ENCODE peak calls at places on chromosomes 1 and 21, in seven cellular contexts. One of them, this sample, is unnamed.

GRCh38 chr1:169680377-169681019 is 30.9 kb downstream of the SELL start:
- DNase-seq in sigmoid colon: no peak
- DNase-seq in substantia nigra: no peak
- DNase-seq in uterus: no peak
- DNase-seq in right cardiac atrium: no peak
- DNase-seq in right lobe of liver: no peak
- DNase-seq in GM23338: no peak
- DNase-seq in this sample: no peak

GRCh38 chr21:38920631-38921398 is 115.1 kb downstream of the ETS2 start:
- DNase-seq in GM23338: no peak
- DNase-seq in uterus: peak; percentile 39
- DNase-seq in right lobe of liver: no peak
- DNase-seq in sigmoid colon: peak; percentile 61
- DNase-seq in substantia nigra: no peak
- DNase-seq in right cardiac atrium: no peak
- DNase-seq in this sample: no peak

GRCh38 chr1:226989081-226989747 is 49.1 kb downstream of the COQ8A start:
- DNase-seq in right cardiac atrium: no peak
- DNase-seq in right lobe of liver: no peak
- DNase-seq in substantia nigra: no peak
- DNase-seq in uterus: no peak
- DNase-seq in GM23338: no peak
- DNase-seq in sigmoid colon: peak; percentile 65
- DNase-seq in this sample: peak; percentile 56

GRCh38 chr1:231099311-231099710 is 59.3 kb upstream of the FAM89A start:
- DNase-seq in substantia nigra: no peak
- DNase-seq in GM23338: no peak
- DNase-seq in sigmoid colon: no peak
- DNase-seq in right lobe of liver: no peak
- DNase-seq in uterus: no peak
- DNase-seq in right cardiac atrium: no peak
- DNase-seq in this sample: no peak

GRCh38 chr1:86703696-86704455 is 500 bp upstream of the SH3GLB1 start:
- DNase-seq in sigmoid colon: peak; percentile 66
- DNase-seq in right lobe of liver: peak; percentile 56
- DNase-seq in GM23338: peak; percentile 59
- DNase-seq in substantia nigra: peak; percentile 41
- DNase-seq in uterus: no peak
- DNase-seq in right cardiac atrium: no peak
- DNase-seq in this sample: peak; percentile 53

GRCh38 chr1:205700865-205701401 is 20.6 kb upstream of the SLC45A3 start:
- DNase-seq in right lobe of liver: no peak
- DNase-seq in right cardiac atrium: no peak
- DNase-seq in sigmoid colon: no peak
- DNase-seq in uterus: no peak
- DNase-seq in GM23338: peak; percentile 41
- DNase-seq in substantia nigra: peak; percentile 40
- DNase-seq in this sample: no peak

GRCh38 chr1:31801450-31801849 is 14.4 kb downstream of the SPOCD1 start:
- DNase-seq in right cardiac atrium: no peak
- DNase-seq in substantia nigra: no peak
- DNase-seq in right lobe of liver: no peak
- DNase-seq in uterus: no peak
- DNase-seq in GM23338: no peak
- DNase-seq in sigmoid colon: peak; percentile 46
- DNase-seq in this sample: no peak

GRCh38 chr1:116573388-116574100 is 2.7 kb upstream of the CD58 start:
- DNase-seq in uterus: no peak
- DNase-seq in substantia nigra: no peak
- DNase-seq in right lobe of liver: no peak
- DNase-seq in GM23338: no peak
- DNase-seq in right cardiac atrium: peak; percentile 60
- DNase-seq in sigmoid colon: no peak
- DNase-seq in this sample: no peak

GRCh38 chr1:6006882-6007281 is 14.7 kb upstream of the NPHP4 start:
- DNase-seq in uterus: no peak
- DNase-seq in right lobe of liver: no peak
- DNase-seq in right cardiac atrium: peak; percentile 78
- DNase-seq in substantia nigra: no peak
- DNase-seq in GM23338: no peak
- DNase-seq in sigmoid colon: peak; percentile 58
- DNase-seq in this sample: no peak

GRCh38 chr1:74790453-74790852 is 57.5 kb downstream of the TYW3 start:
- DNase-seq in GM23338: no peak
- DNase-seq in right cardiac atrium: no peak
- DNase-seq in substantia nigra: no peak
- DNase-seq in uterus: no peak
- DNase-seq in sigmoid colon: no peak
- DNase-seq in right lobe of liver: no peak
- DNase-seq in this sample: no peak

GRCh38 chr1:161420763-161421455 is 53.2 kb upstream of the CFAP126 start:
- DNase-seq in right cardiac atrium: no peak
- DNase-seq in uterus: no peak
- DNase-seq in GM23338: peak; percentile 84
- DNase-seq in substantia nigra: no peak
- DNase-seq in right lobe of liver: no peak
- DNase-seq in sigmoid colon: no peak
- DNase-seq in this sample: no peak

GRCh38 chr21:35811115-35811806 is 249.1 kb downstream of the SETD4 start:
- DNase-seq in right cardiac atrium: no peak
- DNase-seq in GM23338: peak; percentile 39
- DNase-seq in sigmoid colon: no peak
- DNase-seq in substantia nigra: no peak
- DNase-seq in uterus: no peak
- DNase-seq in right lobe of liver: no peak
- DNase-seq in this sample: peak; percentile 45

GRCh38 chr1:209672705-209673630 is 2.2 kb upstream of the G0S2 start:
- DNase-seq in right lobe of liver: no peak
- DNase-seq in GM23338: no peak
- DNase-seq in sigmoid colon: no peak
- DNase-seq in uterus: no peak
- DNase-seq in substantia nigra: no peak
- DNase-seq in right cardiac atrium: no peak
- DNase-seq in this sample: no peak

GRCh38 chr1:153550827-153551512 is 1.9 kb upstream of the S100A3 start:
- DNase-seq in substantia nigra: no peak
- DNase-seq in right lobe of liver: no peak
- DNase-seq in uterus: peak; percentile 12
- DNase-seq in right cardiac atrium: peak; percentile 60
- DNase-seq in sigmoid colon: no peak
- DNase-seq in GM23338: no peak
- DNase-seq in this sample: no peak

GRCh38 chr1:7993593-7994479 is 32.3 kb downstream of the ERRFI1 start:
- DNase-seq in GM23338: no peak
- DNase-seq in substantia nigra: no peak
- DNase-seq in sigmoid colon: no peak
- DNase-seq in right lobe of liver: no peak
- DNase-seq in uterus: no peak
- DNase-seq in right cardiac atrium: no peak
- DNase-seq in this sample: no peak

GRCh38 chr1:235079443-235079967 is 49.1 kb downstream of the TOMM20 start:
- DNase-seq in right cardiac atrium: peak; percentile 54
- DNase-seq in uterus: no peak
- DNase-seq in GM23338: no peak
- DNase-seq in sigmoid colon: no peak
- DNase-seq in substantia nigra: no peak
- DNase-seq in right lobe of liver: peak; percentile 92
- DNase-seq in this sample: peak; percentile 91

GRCh38 chr1:85578321-85579295 is 2.0 kb upstream of the CCN1 start:
- DNase-seq in GM23338: peak; percentile 54
- DNase-seq in uterus: peak; percentile 35
- DNase-seq in right lobe of liver: no peak
- DNase-seq in sigmoid colon: no peak
- DNase-seq in right cardiac atrium: no peak
- DNase-seq in substantia nigra: no peak
- DNase-seq in this sample: no peak

GRCh38 chr1:28392027-28392652 is 22.6 kb downstream of the PHACTR4 start:
- DNase-seq in uterus: no peak
- DNase-seq in GM23338: no peak
- DNase-seq in sigmoid colon: no peak
- DNase-seq in right lobe of liver: no peak
- DNase-seq in right cardiac atrium: no peak
- DNase-seq in substantia nigra: no peak
- DNase-seq in this sample: no peak

GRCh38 chr1:50416553-50417453 is 6.4 kb downstream of the DMRTA2 start:
- DNase-seq in uterus: no peak
- DNase-seq in GM23338: peak; percentile 95
- DNase-seq in sigmoid colon: no peak
- DNase-seq in substantia nigra: no peak
- DNase-seq in right cardiac atrium: no peak
- DNase-seq in right lobe of liver: no peak
- DNase-seq in this sample: no peak

GRCh38 chr1:5189384-5189783 is 535.0 kb downstream of the AJAP1 start:
- DNase-seq in right lobe of liver: no peak
- DNase-seq in substantia nigra: no peak
- DNase-seq in uterus: no peak
- DNase-seq in GM23338: no peak
- DNase-seq in right cardiac atrium: no peak
- DNase-seq in sigmoid colon: no peak
- DNase-seq in this sample: no peak

GRCh38 chr1:110498270-110498669 is 20.7 kb downstream of the KCNA10 start:
- DNase-seq in GM23338: no peak
- DNase-seq in uterus: no peak
- DNase-seq in substantia nigra: no peak
- DNase-seq in right cardiac atrium: no peak
- DNase-seq in sigmoid colon: no peak
- DNase-seq in right lobe of liver: no peak
- DNase-seq in this sample: no peak

GRCh38 chr1:147541672-147542548 is 609 bp downstream of the BCL9 start:
- DNase-seq in substantia nigra: peak; percentile 41
- DNase-seq in GM23338: peak; percentile 83
- DNase-seq in right cardiac atrium: peak; percentile 77
- DNase-seq in sigmoid colon: peak; percentile 85
- DNase-seq in uterus: peak; percentile 64
- DNase-seq in right lobe of liver: peak; percentile 49
- DNase-seq in this sample: peak; percentile 56
- H3K27ac ChIP-seq in substantia nigra: peak overlapping the region; percentile 76
- H3K27ac ChIP-seq in GM23338: peak overlapping the region; percentile 97
- H3K27ac ChIP-seq in right cardiac atrium: peak overlapping the region; percentile 92
- H3K27ac ChIP-seq in sigmoid colon: peak overlapping the region; percentile 95
- H3K27ac ChIP-seq in uterus: peak overlapping the region; percentile 98
- H3K27ac ChIP-seq in right lobe of liver: peak overlapping the region; percentile 59
- H3K27ac ChIP-seq in this sample: peak overlapping the region; percentile 84

GRCh38 chr1:201696217-201696761 is 132.7 kb upstream of the IPO9 start:
- DNase-seq in right cardiac atrium: peak; percentile 94
- DNase-seq in substantia nigra: peak; percentile 75
- DNase-seq in right lobe of liver: no peak
- DNase-seq in GM23338: no peak
- DNase-seq in sigmoid colon: peak; percentile 96
- DNase-seq in uterus: peak; percentile 94
- DNase-seq in this sample: no peak

GRCh38 chr1:201695607-201696006 is 133.3 kb upstream of the IPO9 start:
- DNase-seq in GM23338: no peak
- DNase-seq in right lobe of liver: no peak
- DNase-seq in right cardiac atrium: no peak
- DNase-seq in uterus: no peak
- DNase-seq in sigmoid colon: no peak
- DNase-seq in substantia nigra: no peak
- DNase-seq in this sample: no peak

GRCh38 chr1:201693887-201694614 is 134.9 kb upstream of the IPO9 start:
- DNase-seq in right cardiac atrium: no peak
- DNase-seq in uterus: no peak
- DNase-seq in substantia nigra: no peak
- DNase-seq in sigmoid colon: no peak
- DNase-seq in GM23338: peak; percentile 71
- DNase-seq in right lobe of liver: no peak
- DNase-seq in this sample: no peak

GRCh38 chr1:201693019-201693372 is 136.0 kb upstream of the IPO9 start:
- DNase-seq in sigmoid colon: no peak
- DNase-seq in right cardiac atrium: no peak
- DNase-seq in right lobe of liver: no peak
- DNase-seq in substantia nigra: no peak
- DNase-seq in uterus: no peak
- DNase-seq in GM23338: no peak
- DNase-seq in this sample: peak; percentile 79

DNA sequence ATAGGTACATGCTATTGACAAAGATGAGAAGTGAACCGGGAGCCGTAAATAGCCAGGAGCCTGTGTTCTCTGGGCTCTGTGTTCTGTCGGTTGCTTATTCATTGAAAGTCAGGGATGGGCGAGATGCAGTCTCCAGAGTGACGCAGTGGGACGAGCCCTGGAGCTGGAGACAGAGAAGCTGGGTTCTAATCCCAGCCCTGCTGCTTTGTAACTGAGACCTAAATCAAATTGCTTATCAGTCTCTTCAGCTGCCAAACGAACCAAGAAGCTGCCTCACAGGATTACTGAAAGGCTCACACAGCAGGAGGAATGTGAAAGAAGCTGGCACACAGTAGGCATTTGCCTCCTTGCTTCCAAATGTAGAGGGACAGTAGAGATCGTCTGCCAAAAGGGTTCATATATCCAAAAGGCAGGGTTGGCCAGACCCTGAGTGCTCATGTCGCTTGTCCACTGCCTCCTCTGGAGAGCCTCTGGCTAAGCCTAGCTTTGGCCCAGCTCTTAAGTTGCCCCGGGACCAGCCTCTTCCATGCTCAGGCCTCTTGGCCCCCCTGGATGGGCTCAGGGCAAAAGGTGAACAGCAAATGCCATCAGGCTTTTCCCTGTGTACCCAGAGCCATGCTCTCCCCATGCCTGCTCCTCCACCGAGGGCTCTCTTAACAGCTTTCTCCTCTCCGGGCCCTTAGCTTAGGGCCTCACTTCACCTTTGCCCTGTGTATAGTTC is 134.2 kb upstream of the IPO9 start:
- DNase-seq in substantia nigra: no peak
- DNase-seq in right cardiac atrium: no peak
- DNase-seq in sigmoid colon: no peak
- DNase-seq in right lobe of liver: no peak
- DNase-seq in uterus: no peak
- DNase-seq in GM23338: no peak
- DNase-seq in this sample: no peak
- H3K27ac ChIP-seq in substantia nigra: no peak overlapping the region
- H3K27ac ChIP-seq in right cardiac atrium: peak overlapping the region; percentile 13
- H3K27ac ChIP-seq in sigmoid colon: no peak overlapping the region
- H3K27ac ChIP-seq in right lobe of liver: no peak overlapping the region
- H3K27ac ChIP-seq in uterus: no peak overlapping the region
- H3K27ac ChIP-seq in GM23338: no peak overlapping the region
- H3K27ac ChIP-seq in this sample: no peak overlapping the region

GRCh38 chr1:168636642-168637111 is 60.3 kb downstream of the XCL1 start:
- DNase-seq in right cardiac atrium: no peak
- DNase-seq in substantia nigra: no peak
- DNase-seq in sigmoid colon: peak; percentile 79
- DNase-seq in uterus: no peak
- DNase-seq in right lobe of liver: peak; percentile 55
- DNase-seq in GM23338: no peak
- DNase-seq in this sample: peak; percentile 20
- H3K27ac ChIP-seq in right cardiac atrium: no peak overlapping the region
- H3K27ac ChIP-seq in substantia nigra: no peak overlapping the region
- H3K27ac ChIP-seq in sigmoid colon: peak overlapping the region; percentile 70
- H3K27ac ChIP-seq in uterus: no peak overlapping the region
- H3K27ac ChIP-seq in right lobe of liver: peak overlapping the region; percentile 24
- H3K27ac ChIP-seq in GM23338: no peak overlapping the region
- H3K27ac ChIP-seq in this sample: no peak overlapping the region

DNA sequence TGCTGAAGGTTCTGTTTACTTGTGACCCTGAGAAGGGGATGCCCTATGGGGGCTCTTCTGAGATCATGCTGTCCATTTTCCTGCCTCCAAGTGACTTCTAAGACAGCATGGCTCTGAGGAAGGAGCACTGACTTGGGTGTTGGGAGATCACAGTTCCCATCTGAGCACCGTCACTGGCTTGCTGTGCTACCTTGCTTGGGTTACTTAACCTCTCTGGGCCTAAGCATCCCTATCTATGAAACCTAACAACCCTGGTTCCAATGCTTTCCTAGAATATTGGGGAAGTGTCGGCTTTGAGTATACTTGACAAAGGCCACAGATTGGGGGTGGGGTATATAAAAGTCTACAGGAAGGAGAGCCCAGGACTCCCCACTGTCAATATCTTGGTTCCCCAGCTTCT is 6.2 kb downstream of the TNFRSF1B start:
- DNase-seq in right cardiac atrium: no peak
- DNase-seq in GM23338: no peak
- DNase-seq in right lobe of liver: no peak
- DNase-seq in uterus: no peak
- DNase-seq in sigmoid colon: no peak
- DNase-seq in substantia nigra: no peak
- DNase-seq in this sample: no peak
- H3K27ac ChIP-seq in right cardiac atrium: peak overlapping the region; percentile 68
- H3K27ac ChIP-seq in GM23338: no peak overlapping the region
- H3K27ac ChIP-seq in right lobe of liver: peak overlapping the region; percentile 61
- H3K27ac ChIP-seq in uterus: peak overlapping the region; percentile 51
- H3K27ac ChIP-seq in sigmoid colon: peak overlapping the region; percentile 60
- H3K27ac ChIP-seq in substantia nigra: peak overlapping the region; percentile 21
- H3K27ac ChIP-seq in this sample: peak overlapping the region; percentile 53

This sample was measured in colonic mucosa.